ENCODE peak calls at places on chromosome 11, in four cellular contexts. K is GM06990, D is HFFc6, M is IMR-90. O is an unnamed sample.

GRCh38 chr11:128323381-128323780 is 264.0 kb downstream of the ETS1 start:
- DNase-seq in K (no peak), D (peak; percentile 49), M (peak; percentile 48), O (peak; percentile 45)

GRCh38 chr11:104151404-104152204 is 12.3 kb downstream of the PDGFD start:
- DNase-seq in K (no peak), D (peak; percentile 13), M (no peak), O (no peak)

GRCh38 chr11:134519390-134519750 is 107.3 kb upstream of the B3GAT1 start:
- DNase-seq in K (no peak), D (no peak), M (no peak), O (no peak)

GRCh38 chr11:12269104-12269441 is 108.3 kb upstream of the PARVA start:
- DNase-seq in K (no peak), D (no peak), M (peak; percentile 68), O (no peak)

GRCh38 chr11:104254347-104254746 is 90.4 kb upstream of the PDGFD start:
- DNase-seq in K (peak; percentile 16), D (no peak), M (no peak), O (peak; percentile 8)

GRCh38 chr11:85132839-85133238 is 494.3 kb downstream of the DLG2 start:
- DNase-seq in K (no peak), D (no peak), M (peak; percentile 7), O (no peak)

GRCh38 chr11:132410383-132410782 is 1040.0 kb downstream of the NTM start:
- DNase-seq in K (no peak), D (no peak), M (no peak), O (no peak)

GRCh38 chr11:111299111-111300026 is 1.0 kb downstream of the POU2AF3 start:
- DNase-seq in K (no peak), D (peak; percentile 7), M (peak; percentile 23), O (peak; percentile 75)

GRCh38 chr11:41099654-41100053 is 359.8 kb downstream of the LRRC4C start:
- DNase-seq in K (no peak), D (no peak), M (no peak), O (no peak)

GRCh38 chr11:1751521-1751921 is 1.1 kb upstream of the IFITM10 start:
- DNase-seq in K (no peak), D (no peak), M (no peak), O (peak; percentile 45)

GRCh38 chr11:113274708-113275582 is 39.4 kb upstream of the TTC12 start:
- DNase-seq in K (no peak), D (no peak), M (no peak), O (no peak)

GRCh38 chr11:103069367-103069766 is 22.6 kb downstream of the DCUN1D5 start:
- DNase-seq in K (no peak), D (no peak), M (no peak), O (no peak)

GRCh38 chr11:15913261-15913660 is 443.1 kb downstream of the SOX6 start:
- DNase-seq in K (no peak), D (no peak), M (no peak), O (no peak)

GRCh38 chr11:44564653-44565007 is 833 bp upstream of the CD82 start:
- DNase-seq in K (no peak), D (peak; percentile 84), M (peak; percentile 84), O (no peak)

GRCh38 chr11:99773646-99774045 is 752.9 kb downstream of the CNTN5 start:
- DNase-seq in K (no peak), D (no peak), M (peak; percentile 60), O (no peak)

GRCh38 chr11:61919841-61920631 is 2.7 kb upstream of the RAB3IL1 start:
- DNase-seq in K (no peak), D (no peak), M (no peak), O (peak; percentile 17)

GRCh38 chr11:117506856-117507425 is 179.3 kb downstream of the CEP164 start:
- DNase-seq in K (no peak), D (no peak), M (no peak), O (no peak)

GRCh38 chr11:119026970-119027369 is 3.7 kb downstream of the SLC37A4 start:
- DNase-seq in K (no peak), D (no peak), M (no peak), O (no peak)

GRCh38 chr11:117919326-117920275 is 9.6 kb downstream of the TMPRSS13 start:
- DNase-seq in K (no peak), D (no peak), M (no peak), O (peak; percentile 61)

GRCh38 chr11:118618991-118619375 is 11.6 kb downstream of the PHLDB1 start:
- DNase-seq in K (no peak), D (peak; percentile 70), M (peak; percentile 78), O (no peak)

GRCh38 chr11:26993965-26994446 is at the start of gene FIBIN:
- DNase-seq in K (no peak), D (peak; percentile 63), M (peak; percentile 70), O (no peak)

GRCh38 chr11:115144014-115144413 is 360.2 kb downstream of the CADM1 start:
- DNase-seq in K (no peak), D (no peak), M (no peak), O (no peak)

GRCh38 chr11:13695886-13696285 is 27.4 kb downstream of the FAR1 start:
- DNase-seq in K (no peak), D (no peak), M (no peak), O (no peak)

GRCh38 chr11:61131998-61132555 is 29.1 kb downstream of the VPS37C start:
- DNase-seq in K (no peak), D (no peak), M (no peak), O (no peak)

GRCh38 chr11:104390696-104391095 is 226.7 kb upstream of the PDGFD start:
- DNase-seq in K (no peak), D (no peak), M (peak; percentile 25), O (no peak)

GRCh38 chr11:66842896-66843775 is at the start of gene RCE1:
- DNase-seq in K (peak; percentile 94), D (peak; percentile 81), M (peak; percentile 85), O (peak; percentile 98)

GRCh38 chr11:119722281-119722794 is 6.7 kb downstream of the NECTIN1 start:
- DNase-seq in K (no peak), D (no peak), M (no peak), O (no peak)

GRCh38 chr11:8382436-8383053 is 118.9 kb upstream of the LMO1 start:
- DNase-seq in K (no peak), D (peak; percentile 35), M (peak; percentile 33), O (no peak)

GRCh38 chr11:5291207-5291838 is 10.4 kb downstream of the OR51B4 start:
- DNase-seq in K (no peak), D (peak; percentile 42), M (peak; percentile 68), O (peak; percentile 59)

GRCh38 chr11:82791779-82792178 is 58.1 kb upstream of the FAM181B start:
- DNase-seq in K (no peak), D (no peak), M (no peak), O (no peak)

GRCh38 chr11:75532200-75532972 is 6.6 kb upstream of the GDPD5 start:
- DNase-seq in K (no peak), D (peak; percentile 38), M (peak; percentile 41), O (peak; percentile 80)

GRCh38 chr11:29263971-29264682 is 752.7 kb downstream of the KCNA4 start:
- DNase-seq in K (no peak), D (peak; percentile 7), M (peak; percentile 54), O (no peak)

GRCh38 chr11:106177311-106177710 is 99.8 kb downstream of the AASDHPPT start:
- DNase-seq in K (no peak), D (no peak), M (no peak), O (no peak)
- TF ChIP-seq CTCF in K (no peak), D (no peak), M (no peak), O (no peak)

GRCh38 chr11:124119103-124119502 is 3.9 kb downstream of the VWA5A start:
- DNase-seq in K (no peak), D (no peak), M (no peak), O (no peak)

GRCh38 chr11:124122123-124122522 is 6.9 kb downstream of the VWA5A start:
- DNase-seq in K (no peak), D (no peak), M (no peak), O (no peak)

GRCh38 chr11:124123587-124123986 is 8.3 kb downstream of the VWA5A start:
- DNase-seq in K (no peak), D (no peak), M (no peak), O (no peak)
- TF ChIP-seq CTCF in K (peak; percentile 22), D (no peak), M (no peak), O (no peak)

DNA sequence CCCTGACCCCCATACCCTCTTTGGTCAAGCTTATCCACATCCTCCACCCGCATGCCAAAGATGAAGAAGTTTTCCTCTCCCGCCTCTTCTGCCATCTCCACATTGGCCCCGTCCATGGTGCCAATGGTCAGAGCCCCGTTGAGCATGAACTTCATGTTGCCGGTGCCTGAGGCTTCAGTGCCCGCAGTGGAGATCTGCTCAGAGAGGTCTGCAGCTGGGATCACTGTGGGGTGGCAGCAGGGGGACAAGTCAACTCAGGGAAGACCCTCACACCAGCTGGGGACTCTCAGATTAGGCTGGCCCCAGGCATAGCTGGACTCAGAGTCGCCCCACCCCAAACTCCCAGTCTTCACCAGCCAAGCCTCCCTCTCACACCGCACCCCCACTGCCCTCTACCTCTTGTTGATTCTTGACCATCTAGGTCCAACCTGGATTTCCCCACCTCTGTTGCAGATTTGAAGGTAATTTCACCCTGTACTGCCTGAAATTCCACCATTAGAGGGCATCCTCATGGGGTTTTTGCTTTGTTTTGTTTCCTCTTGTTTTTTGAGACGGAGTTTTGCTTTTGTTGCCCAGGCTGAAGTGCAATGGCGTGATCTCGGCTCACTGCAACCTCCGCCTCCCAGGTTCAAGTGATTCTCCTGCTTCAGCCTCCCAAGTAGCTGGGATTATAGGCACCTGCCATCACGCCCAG is 6.6 kb upstream of the RASGRP2 start:
- DNase-seq in K (no peak), D (no peak), M (no peak), O (no peak)
- TF ChIP-seq CTCF in K (peak; percentile 21), D (peak; percentile 40), M (no peak), O (no peak)

DNA sequence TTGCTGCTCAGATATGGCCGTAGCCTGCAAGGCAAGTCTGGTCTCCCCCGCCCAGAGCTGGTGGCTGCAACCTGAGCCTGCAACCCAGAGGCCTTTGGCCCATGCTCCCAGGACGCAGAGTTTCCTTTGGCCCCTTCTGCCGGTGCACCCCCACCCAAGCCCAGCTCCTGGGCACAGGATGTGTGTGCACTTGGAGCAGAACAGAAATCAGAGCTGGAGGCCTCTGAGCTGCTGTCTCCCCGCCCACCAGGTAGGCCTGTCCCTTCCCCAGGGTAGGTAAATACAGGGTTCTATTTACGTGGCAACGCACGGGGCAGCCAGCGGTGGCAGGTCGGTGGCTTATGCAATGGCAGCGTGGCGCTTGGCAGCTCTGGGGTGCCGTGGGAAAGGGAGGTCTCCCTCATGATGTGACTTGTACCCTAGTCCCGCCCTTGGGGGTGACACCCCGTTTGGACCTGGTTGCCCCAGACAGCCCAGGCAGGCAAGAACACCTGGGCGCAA is 20.9 kb upstream of the MYEOV start:
- DNase-seq in K (no peak), D (no peak), M (no peak), O (no peak)
- TF ChIP-seq CTCF in K (no peak), D (no peak), M (no peak), O (no peak)

O was measured in GM13977.